ENCODE peak calls at places on chromosomes 4 and X, in five cellular contexts. A is aorta, T is pancreas, I is left lung, D is thoracic aorta. O is an unnamed sample. For H3K36me3, the result is how much of the 10 kb centered on the place peaks cover.

GRCh38 chrX:54776987-54777672 is 20.9 kb downstream of the ITIH6 start:
- ATAC-seq in A (no peak), T (no peak), I (no peak), D (no peak), O (no peak)

GRCh38 chr4:142079951-142080350 is 443.6 kb downstream of the IL15 start:
- ATAC-seq in A (no peak), T (no peak), I (no peak), D (no peak), O (no peak)

GRCh38 chr4:24330198-24330972 is 254.0 kb downstream of the DHX15 start:
- ATAC-seq in A (no peak), T (no peak), I (no peak), D (no peak), O (peak)

GRCh38 chrX:111492085-111492484 is 19.4 kb upstream of the SERTM2 start:
- ATAC-seq in A (no peak), T (no peak), I (no peak), D (no peak), O (no peak)

GRCh38 chr4:12446650-12447049 is 1018.0 kb upstream of the HS3ST1 start:
- ATAC-seq in A (no peak), T (no peak), I (no peak), D (no peak), O (no peak)

GRCh38 chr4:100100985-100101384 is 89.3 kb downstream of the DDIT4L start:
- ATAC-seq in A (no peak), T (no peak), I (no peak), D (no peak), O (no peak)

GRCh38 chr4:75891611-75892010 is 10.6 kb downstream of the PPEF2 start:
- ATAC-seq in A (no peak), T (no peak), I (no peak), D (no peak), O (no peak)

GRCh38 chrX:2578864-2579263 is 78.1 kb upstream of the DHRSX start:
- ATAC-seq in A (no peak), T (no peak), I (no peak), D (no peak), O (no peak)

GRCh38 chr4:16205298-16206164 is 20.7 kb downstream of the TAPT1 start:
- ATAC-seq in A (no peak), T (peak), I (peak), D (no peak), O (peak)

GRCh38 chr4:70984587-70984986 is 8.9 kb upstream of the DCK start:
- ATAC-seq in A (no peak), T (no peak), I (no peak), D (no peak), O (no peak)

GRCh38 chrX:69277961-69278795 is 112.9 kb upstream of the PJA1 start:
- ATAC-seq in A (no peak), T (no peak), I (no peak), D (no peak), O (no peak)

GRCh38 chr4:166274775-166275174 is 401.7 kb downstream of the TLL1 start:
- ATAC-seq in A (no peak), T (no peak), I (no peak), D (no peak), O (no peak)

GRCh38 chrX:38974542-38974941 is 173.3 kb downstream of the MID1IP1 start:
- ATAC-seq in A (no peak), T (no peak), I (no peak), D (no peak), O (no peak)

GRCh38 chr4:173181769-173182374 is 13.3 kb downstream of the GALNT7 start:
- ATAC-seq in A (no peak), T (peak), I (peak), D (no peak), O (no peak)

GRCh38 chrX:39813631-39814246 is 284.0 kb downstream of the BCOR start:
- ATAC-seq in A (peak), T (peak), I (peak), D (peak), O (peak)

GRCh38 chrX:96707829-96708228 is 23.2 kb downstream of the DIAPH2 start:
- ATAC-seq in A (no peak), T (no peak), I (no peak), D (no peak), O (no peak)

DNA sequence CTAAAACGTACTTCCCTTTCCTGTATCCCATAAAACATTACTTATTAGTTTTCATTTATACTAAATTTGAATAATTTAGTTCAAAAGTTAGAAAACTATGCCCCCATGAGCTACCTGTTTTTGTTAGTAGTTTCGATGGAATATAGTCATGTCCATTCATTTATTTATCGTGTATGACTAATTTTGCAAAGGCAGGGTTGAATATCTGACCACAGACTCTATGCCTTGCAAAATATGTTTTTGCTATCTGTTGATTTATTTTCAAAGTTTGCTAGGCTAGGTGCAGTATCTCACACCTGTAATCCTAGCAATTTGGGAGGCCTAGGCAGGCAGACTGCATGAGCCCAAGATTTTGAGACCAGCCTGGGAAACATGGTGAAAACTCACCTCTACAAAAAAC is 78.4 kb downstream of the PDS5A start:
- ATAC-seq in A (no peak), T (no peak), I (no peak), D (no peak), O (no peak)
- H3K36me3 ChIP-seq in A (under half), T (under half), I (under half), D (under half), O (under half)

GRCh38 chr4:147625733-147626132 is 8.5 kb downstream of the TMEM184C start:
- ATAC-seq in A (no peak), T (no peak), I (no peak), D (no peak), O (no peak)
- H3K36me3 ChIP-seq in A (under half), T (under half), I (under half), D (under half), O (half or more)

DNA sequence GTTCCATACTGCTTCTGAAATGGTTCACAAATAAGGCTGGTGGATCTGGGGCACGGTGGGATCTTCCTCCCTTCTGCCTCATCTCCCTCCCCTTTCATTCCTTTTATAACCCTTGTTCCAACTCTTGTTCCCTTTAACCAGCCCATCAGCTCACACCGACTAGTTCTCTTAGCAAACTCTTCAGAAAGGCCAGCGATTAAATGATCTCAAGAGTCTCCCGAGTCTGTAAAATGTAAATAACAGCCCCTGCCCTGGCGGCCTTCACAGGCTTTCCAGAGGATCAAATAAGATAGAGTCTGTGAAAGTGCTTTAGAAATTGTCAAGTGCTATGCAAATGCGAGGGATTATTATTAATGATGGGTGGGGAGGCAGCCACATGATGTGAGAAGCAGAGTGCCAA is 27.1 kb downstream of the TSC22D3 start:
- ATAC-seq in A (no peak), T (no peak), I (peak), D (no peak), O (no peak)
- H3K36me3 ChIP-seq in A (under half), T (under half), I (under half), D (under half), O (under half)

DNA sequence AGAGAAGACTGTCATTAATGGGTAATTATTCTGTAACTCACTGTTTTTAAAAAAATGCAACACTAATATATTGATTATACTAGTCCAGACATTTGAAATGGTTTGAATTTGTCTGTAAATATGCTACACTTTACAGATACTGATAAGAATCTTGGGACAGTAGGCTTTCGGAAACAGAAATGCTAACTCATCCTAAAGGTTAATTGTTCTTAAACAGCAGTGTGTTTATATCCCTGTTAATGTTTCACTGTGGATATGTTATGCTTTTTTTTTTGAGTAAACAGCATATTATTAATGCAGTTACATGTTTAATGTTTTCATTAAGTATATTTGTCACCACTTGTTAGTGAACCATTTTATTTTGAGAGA is 31.4 kb downstream of the EXOC1 start:
- ATAC-seq in A (no peak), T (no peak), I (no peak), D (no peak), O (no peak)
- H3K36me3 ChIP-seq in A (under half), T (under half), I (under half), D (under half), O (half or more)

DNA sequence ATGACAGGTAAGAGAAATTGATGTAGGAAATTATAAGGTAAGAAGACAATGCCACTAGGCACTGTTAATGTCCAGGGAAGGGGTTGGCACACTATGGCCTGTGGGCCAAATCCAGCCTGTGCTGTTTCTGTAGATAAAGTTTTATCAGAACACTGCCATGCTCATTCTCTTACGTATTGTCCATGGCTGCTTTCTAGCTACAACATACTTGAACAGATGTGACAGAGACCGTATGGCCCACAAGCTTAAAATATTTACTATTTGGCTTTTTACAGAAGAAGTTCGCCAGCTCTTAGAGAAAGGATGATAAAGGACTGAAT is 168.0 kb downstream of the CDS1 start:
- ATAC-seq in A (no peak), T (no peak), I (no peak), D (no peak), O (no peak)
- H3K36me3 ChIP-seq in A (under half), T (under half), I (under half), D (under half), O (under half)

DNA sequence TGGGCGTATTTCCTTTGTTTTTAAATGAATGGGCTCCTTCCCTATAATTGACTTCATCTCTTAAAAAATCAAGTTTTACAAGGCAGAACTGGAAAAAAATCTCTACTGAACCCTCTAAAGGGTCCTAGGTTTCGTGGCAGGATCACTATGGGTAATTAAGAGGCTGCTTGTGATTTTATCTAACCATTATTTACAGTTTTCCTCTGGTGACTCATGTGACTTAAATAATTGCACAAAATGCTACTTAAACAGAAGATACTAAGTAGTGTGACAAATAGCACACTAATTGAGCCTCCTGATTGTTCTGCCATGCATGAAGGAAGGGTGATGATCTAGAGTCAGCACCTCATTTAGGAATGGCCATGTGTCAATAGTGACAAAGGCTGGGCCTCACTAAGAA is 35.5 kb downstream of the OFD1 start:
- ATAC-seq in A (no peak), T (peak), I (no peak), D (no peak), O (no peak)
- H3K36me3 ChIP-seq in A (under half), T (under half), I (under half), D (under half), O (under half)

GRCh38 chr4:508675-509373 is 9.8 kb downstream of the PIGG start:
- ATAC-seq in A (no peak), T (no peak), I (no peak), D (no peak), O (no peak)
- H3K36me3 ChIP-seq in A (under half), T (under half), I (under half), D (half or more), O (half or more)

GRCh38 chr4:2832981-2833670 is 10.5 kb upstream of the ADD1 start:
- ATAC-seq in A (no peak), T (no peak), I (no peak), D (no peak), O (no peak)

GRCh38 chr4:2829933-2830451 is 13.7 kb upstream of the ADD1 start:
- ATAC-seq in A (no peak), T (no peak), I (no peak), D (no peak), O (no peak)

GRCh38 chr4:2830632-2831610 is 12.7 kb upstream of the ADD1 start:
- ATAC-seq in A (no peak), T (no peak), I (no peak), D (no peak), O (no peak)

GRCh38 chr4:2832309-2832980 is 11.2 kb upstream of the ADD1 start:
- ATAC-seq in A (no peak), T (no peak), I (no peak), D (no peak), O (no peak)

GRCh38 chr4:2831611-2832308 is 11.9 kb upstream of the ADD1 start:
- ATAC-seq in A (no peak), T (no peak), I (no peak), D (no peak), O (no peak)
- H3K36me3 ChIP-seq in A (under half), T (under half), I (under half), D (under half), O (under half)

DNA sequence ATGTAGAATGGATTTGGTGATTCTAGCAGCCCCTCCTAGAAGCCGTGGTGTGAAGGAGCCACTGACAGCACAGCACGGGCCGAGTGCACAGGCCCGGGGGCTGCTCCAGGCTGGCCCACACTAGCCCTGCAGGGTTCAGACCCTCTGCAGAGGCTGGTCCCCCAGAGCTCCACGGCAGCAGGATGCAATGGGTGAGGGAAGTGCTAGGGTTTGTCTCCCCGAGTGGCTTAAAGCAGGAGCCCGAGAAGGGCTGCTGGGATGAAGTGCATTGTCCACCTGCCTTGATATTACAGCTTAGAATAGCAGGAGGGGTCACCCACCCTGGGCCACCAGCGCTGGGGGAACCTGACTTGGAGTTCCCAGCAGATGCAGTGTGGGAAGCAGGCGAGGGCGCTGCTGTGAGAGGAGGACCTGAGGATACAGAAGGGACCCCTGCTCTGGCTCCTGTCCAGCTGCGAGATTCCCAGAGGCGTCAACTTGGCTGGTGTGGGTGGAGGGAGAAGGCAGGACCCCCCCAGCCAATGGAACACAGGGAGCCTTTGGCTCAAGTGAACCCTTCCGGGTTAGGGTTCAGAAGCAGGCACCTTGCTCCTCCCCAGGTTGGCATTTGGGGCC is 30.0 kb downstream of the WDR1 start:
- ATAC-seq in A (no peak), T (no peak), I (no peak), D (no peak), O (no peak)
- H3K36me3 ChIP-seq in A (under half), T (half or more), I (under half), D (half or more), O (under half)

O was measured in gastroesophageal sphincter.